ENCODE peak calls at places on chromosomes 3 and 15, in four cellular contexts. One of them, this sample, is unnamed.

GRCh38 chr3:53254190-53254809 is 1.5 kb downstream of the TKT start:
- DNase-seq in naive thymus-derived CD8-positive, alpha-beta T cell: no peak
- DNase-seq in fibroblast of the aortic adventitia: peak; percentile 45
- DNase-seq in stomach: no peak
- DNase-seq in this sample: peak; percentile 27

GRCh38 chr3:27728195-27729087 is 6.3 kb upstream of the EOMES start:
- DNase-seq in naive thymus-derived CD8-positive, alpha-beta T cell: no peak
- DNase-seq in fibroblast of the aortic adventitia: no peak
- DNase-seq in stomach: no peak
- DNase-seq in this sample: peak; percentile 76

GRCh38 chr3:197398301-197398878 is 100.0 kb upstream of the DLG1 start:
- DNase-seq in naive thymus-derived CD8-positive, alpha-beta T cell: no peak
- DNase-seq in fibroblast of the aortic adventitia: no peak
- DNase-seq in stomach: no peak
- DNase-seq in this sample: peak; percentile 5

GRCh38 chr3:10742031-10742671 is 73.9 kb upstream of the SLC6A11 start:
- DNase-seq in naive thymus-derived CD8-positive, alpha-beta T cell: no peak
- DNase-seq in fibroblast of the aortic adventitia: no peak
- DNase-seq in stomach: no peak
- DNase-seq in this sample: no peak

GRCh38 chr3:99487894-99488293 is 150.5 kb upstream of the COL8A1 start:
- DNase-seq in naive thymus-derived CD8-positive, alpha-beta T cell: no peak
- DNase-seq in fibroblast of the aortic adventitia: no peak
- DNase-seq in stomach: no peak
- DNase-seq in this sample: no peak

GRCh38 chr3:126431103-126431534 is 36.4 kb downstream of the CFAP100 start:
- DNase-seq in naive thymus-derived CD8-positive, alpha-beta T cell: no peak
- DNase-seq in fibroblast of the aortic adventitia: no peak
- DNase-seq in stomach: peak; percentile 8
- DNase-seq in this sample: no peak

GRCh38 chr3:85560088-85560790 is 601.5 kb downstream of the CADM2 start:
- DNase-seq in naive thymus-derived CD8-positive, alpha-beta T cell: no peak
- DNase-seq in fibroblast of the aortic adventitia: no peak
- DNase-seq in stomach: peak; percentile 53
- DNase-seq in this sample: no peak

GRCh38 chr3:176663376-176663775 is 533.9 kb downstream of the TBL1XR1 start:
- DNase-seq in naive thymus-derived CD8-positive, alpha-beta T cell: no peak
- DNase-seq in fibroblast of the aortic adventitia: peak; percentile 16
- DNase-seq in stomach: no peak
- DNase-seq in this sample: no peak

GRCh38 chr15:73859236-73859635 is 14.1 kb upstream of the TBC1D21 start:
- DNase-seq in naive thymus-derived CD8-positive, alpha-beta T cell: no peak
- DNase-seq in fibroblast of the aortic adventitia: no peak
- DNase-seq in stomach: peak; percentile 10
- DNase-seq in this sample: no peak

GRCh38 chr3:11045536-11045935 is 53.0 kb downstream of the SLC6A1 start:
- DNase-seq in naive thymus-derived CD8-positive, alpha-beta T cell: no peak
- DNase-seq in fibroblast of the aortic adventitia: no peak
- DNase-seq in stomach: no peak
- DNase-seq in this sample: peak; percentile 71

GRCh38 chr3:171446801-171447578 is 13.2 kb downstream of the TNIK start:
- DNase-seq in naive thymus-derived CD8-positive, alpha-beta T cell: no peak
- DNase-seq in fibroblast of the aortic adventitia: peak; percentile 83
- DNase-seq in stomach: no peak
- DNase-seq in this sample: no peak

GRCh38 chr3:62873672-62874397 is 1.4 kb downstream of the CADPS start:
- DNase-seq in naive thymus-derived CD8-positive, alpha-beta T cell: no peak
- DNase-seq in fibroblast of the aortic adventitia: no peak
- DNase-seq in stomach: no peak
- DNase-seq in this sample: peak; percentile 88

GRCh38 chr3:39385456-39386098 is 2.4 kb downstream of the SLC25A38 start:
- DNase-seq in naive thymus-derived CD8-positive, alpha-beta T cell: no peak
- DNase-seq in fibroblast of the aortic adventitia: no peak
- DNase-seq in stomach: no peak
- DNase-seq in this sample: peak; percentile 44

GRCh38 chr3:10149222-10149621 is 7.6 kb downstream of the VHL start:
- DNase-seq in naive thymus-derived CD8-positive, alpha-beta T cell: no peak
- DNase-seq in fibroblast of the aortic adventitia: no peak
- DNase-seq in stomach: no peak
- DNase-seq in this sample: no peak

GRCh38 chr15:51075364-51075763 is 19.3 kb downstream of the TNFAIP8L3 start:
- DNase-seq in naive thymus-derived CD8-positive, alpha-beta T cell: no peak
- DNase-seq in fibroblast of the aortic adventitia: peak; percentile 48
- DNase-seq in stomach: no peak
- DNase-seq in this sample: no peak

GRCh38 chr3:133966954-133967353 is 62.8 kb downstream of the SLCO2A1 start:
- DNase-seq in naive thymus-derived CD8-positive, alpha-beta T cell: no peak
- DNase-seq in fibroblast of the aortic adventitia: no peak
- DNase-seq in stomach: no peak
- DNase-seq in this sample: no peak

GRCh38 chr3:84601303-84601702 is 357.5 kb upstream of the CADM2 start:
- DNase-seq in naive thymus-derived CD8-positive, alpha-beta T cell: no peak
- DNase-seq in fibroblast of the aortic adventitia: no peak
- DNase-seq in stomach: no peak
- DNase-seq in this sample: peak; percentile 5

GRCh38 chr3:129016366-129016724 is 15.2 kb downstream of the EFCC1 start:
- DNase-seq in naive thymus-derived CD8-positive, alpha-beta T cell: peak; percentile 67
- DNase-seq in fibroblast of the aortic adventitia: no peak
- DNase-seq in stomach: peak; percentile 63
- DNase-seq in this sample: no peak

GRCh38 chr3:126127452-126127851 is 43.5 kb upstream of the SLC41A3 start:
- DNase-seq in naive thymus-derived CD8-positive, alpha-beta T cell: no peak
- DNase-seq in fibroblast of the aortic adventitia: no peak
- DNase-seq in stomach: peak; percentile 9
- DNase-seq in this sample: no peak

GRCh38 chr3:192933779-192934456 is 16.3 kb upstream of the MB21D2 start:
- DNase-seq in naive thymus-derived CD8-positive, alpha-beta T cell: no peak
- DNase-seq in fibroblast of the aortic adventitia: peak; percentile 34
- DNase-seq in stomach: no peak
- DNase-seq in this sample: no peak